ENCODE peak calls at places on chromosomes 4 and X, in four cellular contexts. Z is GM13976, I is WERI-Rb-1, E is cardiac muscle cell. T is an unnamed sample.

GRCh38 chrX:154356596-154356995 is 17.8 kb downstream of the FLNA start:
- DNase-seq in Z (no peak), I (no peak), E (no peak), T (no peak)

GRCh38 chr4:150348079-150348478 is 233.9 kb upstream of the MAB21L2 start:
- DNase-seq in Z (no peak), I (no peak), E (no peak), T (no peak)

GRCh38 chr4:47862297-47862696 is 24.4 kb upstream of the CORIN start:
- DNase-seq in Z (no peak), I (no peak), E (no peak), T (no peak)

GRCh38 chr4:112058433-112058832 is 86.8 kb upstream of the FAM241A start:
- DNase-seq in Z (no peak), I (no peak), E (no peak), T (no peak)

GRCh38 chrX:96002401-96002800 is 682.2 kb upstream of the DIAPH2 start:
- DNase-seq in Z (no peak), I (no peak), E (no peak), T (no peak)

GRCh38 chr4:163534056-163534455 is 39.6 kb downstream of the TMA16 start:
- DNase-seq in Z (no peak), I (no peak), E (no peak), T (no peak)

GRCh38 chr4:107719211-107719926 is 665 bp downstream of the PAPSS1 start:
- DNase-seq in Z (peak), I (no peak), E (no peak), T (no peak)

GRCh38 chr4:115090483-115091075 is 22.8 kb downstream of the NDST4 start:
- DNase-seq in Z (peak), I (no peak), E (peak), T (no peak)

GRCh38 chr4:150123982-150124670 is 45.9 kb downstream of the DCLK2 start:
- DNase-seq in Z (no peak), I (no peak), E (no peak), T (no peak)

GRCh38 chrX:68801737-68802290 is 27.0 kb upstream of the EFNB1 start:
- DNase-seq in Z (no peak), I (no peak), E (no peak), T (no peak)

GRCh38 chr4:150209140-150209829 is 131.0 kb downstream of the DCLK2 start:
- DNase-seq in Z (peak), I (peak), E (peak), T (peak)

GRCh38 chr4:153432971-153433752 is 33.0 kb upstream of the TMEM131L start:
- DNase-seq in Z (peak), I (peak), E (peak), T (peak)

GRCh38 chrX:82813671-82814078 is 694.4 kb upstream of the POU3F4 start:
- DNase-seq in Z (no peak), I (no peak), E (no peak), T (no peak)

GRCh38 chr4:112931001-112931400 is 118.5 kb upstream of the ANK2 start:
- DNase-seq in Z (no peak), I (no peak), E (no peak), T (no peak)

GRCh38 chrX:10484683-10485247 is 135.6 kb downstream of the MID1 start:
- DNase-seq in Z (no peak), I (no peak), E (no peak), T (no peak)

GRCh38 chr4:123580981-123581664 is 184.5 kb downstream of the SPRY1 start:
- DNase-seq in Z (no peak), I (peak), E (no peak), T (no peak)

GRCh38 chrX:2974946-2975345 is 31.4 kb upstream of the ARSH start:
- DNase-seq in Z (no peak), I (no peak), E (no peak), T (no peak)

GRCh38 chr4:4801013-4801412 is 58.5 kb upstream of the MSX1 start:
- DNase-seq in Z (no peak), I (no peak), E (no peak), T (no peak)

GRCh38 chr4:105102026-105102425 is 44.6 kb upstream of the TET2 start:
- DNase-seq in Z (no peak), I (no peak), E (no peak), T (no peak)

GRCh38 chrX:65866146-65866545 is 173.7 kb downstream of the VSIG4 start:
- DNase-seq in Z (peak), I (no peak), E (no peak), T (no peak)

GRCh38 chrX:34578237-34578636 is 78.8 kb downstream of the TMEM47 start:
- DNase-seq in Z (no peak), I (no peak), E (peak), T (no peak)

GRCh38 chrX:136646602-136647239 is 1.2 kb upstream of the CD40LG start:
- DNase-seq in Z (no peak), I (no peak), E (no peak), T (no peak)

GRCh38 chr4:24513718-24514117 is 70.6 kb downstream of the DHX15 start:
- DNase-seq in Z (no peak), I (no peak), E (no peak), T (no peak)

GRCh38 chrX:21932277-21932996 is 8.1 kb upstream of the SMS start:
- DNase-seq in Z (no peak), I (no peak), E (no peak), T (no peak)

GRCh38 chrX:154544885-154545284 is 1.8 kb downstream of the G6PD start:
- DNase-seq in Z (no peak), I (no peak), E (peak), T (no peak)

GRCh38 chr4:133152801-133153526 is 3.9 kb downstream of the PCDH10 start:
- DNase-seq in Z (peak), I (no peak), E (peak), T (no peak)

GRCh38 chr4:3217771-3218170 is 31.2 kb upstream of the MSANTD1 start:
- DNase-seq in Z (no peak), I (no peak), E (no peak), T (no peak)

GRCh38 chr4:85474818-85475630 is at the start of gene ARHGAP24:
- DNase-seq in Z (peak), I (no peak), E (peak), T (peak)

GRCh38 chr4:121189811-121190210 is 25.7 kb upstream of the TNIP3 start:
- DNase-seq in Z (no peak), I (no peak), E (no peak), T (no peak)

GRCh38 chrX:129651756-129652564 is 2.8 kb downstream of the APLN start:
- DNase-seq in Z (no peak), I (no peak), E (peak), T (no peak)

GRCh38 chr4:5710962-5711478 is at the start of gene EVC:
- DNase-seq in Z (no peak), I (peak), E (peak), T (no peak)

GRCh38 chr4:1355378-1355777 is 8.4 kb downstream of the UVSSA start:
- DNase-seq in Z (no peak), I (no peak), E (no peak), T (no peak)

GRCh38 chr4:20195071-20195885 is 56.4 kb upstream of the SLIT2 start:
- DNase-seq in Z (no peak), I (no peak), E (no peak), T (no peak)

GRCh38 chr4:168978001-168978700 is 31.9 kb downstream of the CBR4 start:
- DNase-seq in Z (no peak), I (no peak), E (no peak), T (no peak)

GRCh38 chr4:20421586-20421985 is 169.9 kb downstream of the SLIT2 start:
- DNase-seq in Z (no peak), I (no peak), E (no peak), T (no peak)

GRCh38 chr4:173362666-173363065 is 8.1 kb upstream of the SAP30 start:
- DNase-seq in Z (no peak), I (no peak), E (no peak), T (no peak)

GRCh38 chr4:173357939-173358338 is 12.8 kb upstream of the SAP30 start:
- DNase-seq in Z (no peak), I (no peak), E (no peak), T (no peak)

GRCh38 chr4:173365359-173365996 is 5.3 kb upstream of the SAP30 start:
- DNase-seq in Z (no peak), I (no peak), E (no peak), T (no peak)

GRCh38 chr4:173360587-173361221 is 10.1 kb upstream of the SAP30 start:
- DNase-seq in Z (no peak), I (no peak), E (peak), T (no peak)
- TF ChIP-seq CTCF in Z (no peak), I (peak), E (peak), T (no peak)

GRCh38 chr4:53349201-53349600 is 16.7 kb downstream of the SCFD2 start:
- DNase-seq in Z (no peak), I (no peak), E (no peak), T (no peak)

DNA sequence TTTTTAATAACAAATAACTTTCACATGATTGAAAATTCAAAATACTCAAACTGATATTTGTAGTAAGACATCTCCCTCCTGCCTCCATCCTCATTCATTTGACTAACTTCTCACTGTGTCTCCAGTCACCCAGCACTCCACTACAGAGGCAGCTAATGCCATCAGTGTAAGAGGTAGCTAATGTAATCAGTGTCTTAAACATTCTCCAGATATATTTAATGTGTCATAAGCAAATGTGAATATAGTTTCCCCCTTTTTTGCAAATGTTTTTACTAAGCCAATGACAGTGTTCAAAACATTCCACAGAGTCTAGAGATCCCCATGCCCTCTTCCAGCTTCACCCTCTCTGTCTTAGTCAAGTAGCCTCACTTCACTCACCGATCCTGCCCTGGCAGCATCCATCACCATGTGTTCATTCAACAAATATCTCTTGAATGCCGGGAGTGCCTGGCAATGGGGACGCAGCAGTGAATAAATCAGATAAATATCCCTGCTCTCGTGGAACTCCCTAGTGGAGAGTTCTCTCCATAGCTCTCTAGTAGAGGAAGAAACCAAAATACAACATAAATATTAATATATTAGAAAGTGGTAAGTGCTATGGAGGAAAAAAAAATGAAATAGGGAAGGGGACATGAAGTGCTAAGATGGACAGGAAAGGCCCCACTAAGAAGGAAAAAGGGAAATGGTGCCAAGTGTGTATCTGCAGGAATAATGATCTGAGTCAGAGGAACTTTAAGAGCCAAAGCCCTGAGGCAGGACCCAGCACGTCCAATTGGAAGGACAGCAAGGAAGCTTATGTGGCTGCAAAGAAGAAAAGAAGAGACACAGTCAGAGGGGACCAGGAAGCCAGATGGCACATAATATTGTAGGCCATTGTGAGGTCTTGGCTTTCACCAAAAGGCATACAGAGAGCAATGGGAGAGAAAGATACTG is 18.7 kb downstream of the SCFD2 start:
- DNase-seq in Z (no peak), I (no peak), E (no peak), T (no peak)
- TF ChIP-seq CTCF in Z (no peak), I (no peak), E (no peak), T (no peak)

DNA sequence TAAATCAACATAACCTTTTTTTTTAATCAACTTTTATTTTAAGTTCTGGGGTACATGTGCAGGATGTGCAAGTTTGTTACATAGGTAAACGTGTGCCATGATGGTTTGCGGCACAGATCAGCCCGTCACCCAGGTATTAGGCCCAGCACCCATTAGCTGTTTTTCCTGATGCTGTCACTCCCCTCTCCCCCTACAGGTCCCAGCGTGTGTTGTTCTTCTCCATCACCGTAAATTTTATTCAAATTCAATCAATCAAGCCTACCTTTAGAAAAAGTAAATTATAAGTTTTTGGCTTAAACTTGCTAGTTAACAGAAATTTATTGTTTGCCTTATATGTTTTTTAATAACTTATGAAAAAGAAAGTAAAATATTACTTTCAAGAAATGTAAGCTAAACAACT is 25.9 kb downstream of the TIGD2 start:
- DNase-seq in Z (no peak), I (no peak), E (no peak), T (no peak)
- TF ChIP-seq CTCF in Z (no peak), I (no peak), E (no peak), T (no peak)

DNA sequence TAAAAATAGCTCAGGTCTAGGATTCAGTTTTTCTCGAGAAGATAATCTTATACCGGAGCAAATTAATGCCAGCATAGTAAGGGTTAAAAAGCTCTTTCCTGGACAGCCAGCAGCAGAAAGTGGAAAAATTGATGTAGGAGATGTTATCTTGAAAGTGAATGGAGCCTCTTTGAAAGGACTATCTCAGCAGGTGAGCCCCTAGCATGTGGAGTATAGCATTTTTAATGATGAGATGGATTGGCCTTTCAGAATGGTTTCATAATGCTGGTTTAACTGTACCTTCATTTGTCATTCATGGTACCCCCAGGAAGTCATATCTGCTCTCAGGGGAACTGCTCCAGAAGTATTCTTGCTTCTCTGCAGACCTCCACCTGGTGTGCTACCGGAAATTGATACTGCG is 79.4 kb downstream of the SLC10A6 start:
- DNase-seq in Z (no peak), I (no peak), E (no peak), T (no peak)
- TF ChIP-seq CTCF in Z (no peak), I (no peak), E (no peak), T (no peak)

DNA sequence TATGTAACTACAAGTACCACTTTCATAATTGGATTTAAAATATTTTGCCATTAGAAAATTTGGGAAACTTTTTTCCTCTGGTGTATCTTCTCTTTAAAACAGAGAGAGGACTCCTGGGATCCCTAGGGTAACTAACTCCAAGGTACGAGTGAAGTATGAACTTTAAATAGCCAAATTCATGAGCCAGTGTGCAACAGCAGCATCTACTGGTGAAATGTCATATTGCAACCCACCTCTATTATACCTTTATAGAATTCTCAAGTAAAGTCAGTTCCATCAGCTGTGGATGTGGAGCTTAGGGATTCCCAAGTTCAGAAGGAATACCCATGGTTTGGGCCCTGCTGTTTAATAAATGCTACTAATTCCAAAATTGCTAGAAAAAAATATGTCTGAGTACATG is 282.7 kb upstream of the TAPT1 start:
- DNase-seq in Z (no peak), I (peak), E (no peak), T (no peak)
- TF ChIP-seq CTCF in Z (no peak), I (peak), E (peak), T (no peak)

DNA sequence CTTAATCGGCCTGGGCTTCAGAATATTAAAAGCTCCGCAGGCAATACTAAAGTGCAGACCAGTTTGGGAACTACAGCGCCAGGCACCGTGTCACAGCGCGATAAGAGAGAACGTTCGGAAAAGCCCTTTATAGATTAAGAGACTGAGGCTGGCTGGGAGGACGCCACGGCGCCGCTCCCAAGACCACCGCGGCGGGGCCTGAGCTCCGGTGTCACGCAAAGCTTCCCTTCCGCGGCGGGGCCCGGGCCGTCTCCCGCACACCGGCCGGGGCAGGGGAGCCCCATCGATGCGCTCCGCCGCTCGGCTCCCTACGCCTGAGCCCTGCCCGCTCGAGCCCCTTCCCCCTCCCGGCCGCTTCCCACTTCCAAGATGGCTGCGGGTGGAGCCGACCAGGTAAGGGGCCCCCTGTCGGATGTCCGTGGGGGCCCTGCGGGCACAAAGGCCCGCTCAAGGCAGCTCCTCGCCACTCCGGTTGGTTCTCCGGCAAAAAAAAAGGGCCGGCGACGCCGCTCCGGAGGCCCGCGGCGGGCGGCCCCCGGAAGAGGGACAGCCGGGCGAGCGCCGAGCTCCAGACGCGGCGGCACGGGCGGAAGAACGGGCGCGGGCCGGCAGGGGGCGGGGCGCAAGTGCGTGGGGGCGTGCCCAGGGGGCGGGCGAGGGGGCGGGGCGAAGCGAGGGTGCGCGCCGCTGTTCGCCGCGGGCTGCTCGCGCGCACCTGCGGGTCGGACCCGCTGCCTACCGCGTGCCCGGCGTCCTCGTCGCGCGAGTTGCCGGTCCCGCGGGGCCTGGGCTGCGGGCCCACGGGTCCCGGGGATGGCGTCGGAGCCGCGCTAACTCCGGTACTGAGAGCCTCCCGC is at the start of gene TBC1D14:
- DNase-seq in Z (peak), I (peak), E (peak), T (peak)
- TF ChIP-seq CTCF in Z (no peak), I (peak), E (peak), T (no peak)